ENCODE peak calls at places on chromosomes 3 and 15, in five cellular contexts. L is T-helper 2 cell, F is NCI-H2029, Y is AG09309, N is neural crest cell. P is an unnamed sample.

GRCh38 chr3:97662808-97663207 is 101.8 kb upstream of the ARL6 start:
- DNase-seq in L (no peak), F (no peak), Y (no peak), N (no peak), P (no peak)

GRCh38 chr3:118942195-118942594 is 92.5 kb downstream of the IGSF11 start:
- DNase-seq in L (no peak), F (no peak), Y (no peak), N (no peak), P (no peak)

GRCh38 chr15:44794072-44794471 is 57.7 kb downstream of the TRIM69 start:
- DNase-seq in L (no peak), F (no peak), Y (no peak), N (no peak), P (no peak)

GRCh38 chr15:69414702-69415161 is 583 bp downstream of the KIF23 start:
- DNase-seq in L (no peak), F (no peak), Y (peak; percentile 64), N (peak; percentile 35), P (peak; percentile 70)

GRCh38 chr15:89660556-89660955 is 5.3 kb upstream of the KIF7 start:
- DNase-seq in L (no peak), F (no peak), Y (no peak), N (no peak), P (no peak)

GRCh38 chr3:195850857-195851531 is 39.3 kb upstream of the MUC4 start:
- DNase-seq in L (peak; percentile 46), F (peak; percentile 77), Y (peak; percentile 67), N (peak; percentile 93), P (peak; percentile 78)

GRCh38 chr3:28210968-28211713 is 30.3 kb upstream of the CMC1 start:
- DNase-seq in L (no peak), F (no peak), Y (no peak), N (no peak), P (no peak)

GRCh38 chr3:37227870-37228549 is 53.6 kb upstream of the LRRFIP2 start:
- DNase-seq in L (no peak), F (no peak), Y (no peak), N (no peak), P (no peak)

GRCh38 chr3:169772530-169772950 is 656 bp upstream of the MYNN start:
- DNase-seq in L (no peak), F (peak; percentile 86), Y (peak; percentile 45), N (peak; percentile 52), P (peak; percentile 67)

GRCh38 chr3:114569186-114569585 is 275.4 kb downstream of the TIGIT start:
- DNase-seq in L (no peak), F (no peak), Y (no peak), N (no peak), P (peak; percentile 15)

GRCh38 chr3:153173758-153174516 is 11.9 kb downstream of the RAP2B start:
- DNase-seq in L (no peak), F (no peak), Y (no peak), N (no peak), P (peak; percentile 57)

GRCh38 chr3:89699771-89700170 is 592.4 kb downstream of the EPHA3 start:
- DNase-seq in L (no peak), F (no peak), Y (no peak), N (no peak), P (no peak)

GRCh38 chr15:57625703-57626448 is 34.2 kb downstream of the MYZAP start:
- DNase-seq in L (no peak), F (no peak), Y (no peak), N (no peak), P (no peak)

GRCh38 chr3:136818191-136818850 is 605 bp upstream of the SLC35G2 start:
- DNase-seq in L (no peak), F (no peak), Y (peak; percentile 57), N (no peak), P (peak; percentile 91)

GRCh38 chr15:45105586-45105985 is 8.4 kb downstream of the DUOX2 start:
- DNase-seq in L (no peak), F (no peak), Y (no peak), N (no peak), P (no peak)

GRCh38 chr15:25182736-25183445 is 228.1 kb downstream of the SNRPN start:
- DNase-seq in L (peak; percentile 4), F (no peak), Y (no peak), N (no peak), P (no peak)

GRCh38 chr15:81001180-81002003 is 669 bp downstream of the TLNRD1 start:
- DNase-seq in L (no peak), F (no peak), Y (no peak), N (peak; percentile 37), P (no peak)

GRCh38 chr3:124383051-124383450 is 347.2 kb upstream of the UMPS start:
- DNase-seq in L (no peak), F (no peak), Y (no peak), N (no peak), P (no peak)

GRCh38 chr3:185549651-185550111 is 2.7 kb downstream of the LIPH start:
- DNase-seq in L (no peak), F (no peak), Y (no peak), N (no peak), P (no peak)

GRCh38 chr3:69558912-69559311 is 173.0 kb upstream of the FRMD4B start:
- DNase-seq in L (no peak), F (peak; percentile 61), Y (no peak), N (no peak), P (no peak)

GRCh38 chr3:94069242-94069813 is 6.5 kb downstream of the NSUN3 start:
- DNase-seq in L (no peak), F (peak; percentile 5), Y (no peak), N (no peak), P (no peak)

GRCh38 chr3:51819709-51820406 is 40.8 kb upstream of the IQCF6 start:
- DNase-seq in L (no peak), F (no peak), Y (no peak), N (peak; percentile 15), P (no peak)

GRCh38 chr15:80694624-80695098 is 449 bp upstream of the ABHD17C start:
- DNase-seq in L (peak; percentile 16), F (no peak), Y (no peak), N (peak; percentile 32), P (no peak)

GRCh38 chr15:40968290-40969085 is 15.2 kb downstream of the CHAC1 start:
- DNase-seq in L (no peak), F (no peak), Y (no peak), N (no peak), P (no peak)

GRCh38 chr3:16441306-16441898 is 72.1 kb downstream of the RFTN1 start:
- DNase-seq in L (no peak), F (peak; percentile 40), Y (peak; percentile 25), N (no peak), P (no peak)

GRCh38 chr15:45337224-45337623 is 41.1 kb downstream of the GATM start:
- DNase-seq in L (no peak), F (no peak), Y (no peak), N (no peak), P (no peak)

GRCh38 chr15:88255496-88256171 is 905 bp downstream of the NTRK3 start:
- DNase-seq in L (no peak), F (no peak), Y (no peak), N (peak; percentile 28), P (no peak)

GRCh38 chr3:80367149-80367548 is 599.4 kb upstream of the ROBO1 start:
- DNase-seq in L (no peak), F (no peak), Y (no peak), N (no peak), P (no peak)

GRCh38 chr15:49964071-49964470 is 155.0 kb downstream of the ATP8B4 start:
- DNase-seq in L (no peak), F (no peak), Y (no peak), N (no peak), P (no peak)

GRCh38 chr15:59174846-59175831 is 31.5 kb upstream of the LDHAL6B start:
- DNase-seq in L (no peak), F (peak; percentile 51), Y (peak; percentile 28), N (peak; percentile 33), P (peak; percentile 49)

GRCh38 chr15:57054351-57054750 is 135.9 kb downstream of the TCF12 start:
- DNase-seq in L (no peak), F (no peak), Y (no peak), N (no peak), P (no peak)

P was measured in HS-5.